ENCODE peak calls at places on chromosomes 3 and 15, in four cellular contexts. I is psoas muscle, E is left lung, B is breast epithelium. V is an unnamed sample. For H3K27me3 and H3K4me1, the result is how much of the 10 kb centered on the place peaks cover.

GRCh38 chr3:24367681-24368264 is 126.9 kb downstream of the THRB start:
- DNase-seq in I (no peak), E (no peak), B (no peak), V (no peak)

GRCh38 chr3:115436767-115437301 is 186.5 kb upstream of the GAP43 start:
- DNase-seq in I (peak), E (no peak), B (no peak), V (no peak)

GRCh38 chr3:60809857-60810256 is 441.4 kb downstream of the FHIT start:
- DNase-seq in I (no peak), E (no peak), B (no peak), V (no peak)

GRCh38 chr3:171874879-171875278 is 31.7 kb downstream of the TMEM212 start:
- DNase-seq in I (no peak), E (no peak), B (no peak), V (no peak)

GRCh38 chr3:40901298-40901697 is 298.0 kb upstream of the CTNNB1 start:
- DNase-seq in I (no peak), E (no peak), B (no peak), V (no peak)

GRCh38 chr3:190076601-190077444 is 43.9 kb downstream of the P3H2 start:
- DNase-seq in I (no peak), E (peak), B (peak), V (no peak)

GRCh38 chr3:56233742-56234141 is 234.5 kb downstream of the ERC2 start:
- DNase-seq in I (no peak), E (no peak), B (no peak), V (no peak)

GRCh38 chr15:27601239-27601942 is 497.7 kb downstream of the OCA2 start:
- DNase-seq in I (no peak), E (no peak), B (no peak), V (no peak)

GRCh38 chr3:178420033-178420432 is 116.2 kb upstream of the KCNMB2 start:
- DNase-seq in I (no peak), E (no peak), B (no peak), V (no peak)

GRCh38 chr3:124362418-124362817 is 367.8 kb upstream of the UMPS start:
- DNase-seq in I (no peak), E (no peak), B (no peak), V (no peak)

GRCh38 chr3:49173116-49173791 is 1.9 kb downstream of the KLHDC8B start:
- DNase-seq in I (peak), E (no peak), B (no peak), V (no peak)

GRCh38 chr3:32493437-32494414 is 8.9 kb downstream of the CMTM6 start:
- DNase-seq in I (no peak), E (no peak), B (no peak), V (no peak)

GRCh38 chr3:32886911-32887310 is 64.5 kb upstream of the CCR4 start:
- DNase-seq in I (no peak), E (no peak), B (no peak), V (no peak)

GRCh38 chr3:119304201-119304713 is 10.1 kb downstream of the ARHGAP31 start:
- DNase-seq in I (no peak), E (no peak), B (no peak), V (no peak)

GRCh38 chr15:89363133-89363532 is 28.5 kb upstream of the POLG start:
- DNase-seq in I (no peak), E (no peak), B (no peak), V (no peak)

GRCh38 chr15:89363770-89364169 is 29.1 kb upstream of the POLG start:
- DNase-seq in I (no peak), E (no peak), B (no peak), V (no peak)

GRCh38 chr15:89364341-89364740 is 29.7 kb upstream of the POLG start:
- DNase-seq in I (no peak), E (peak), B (no peak), V (no peak)

GRCh38 chr15:89365457-89366055 is 30.9 kb upstream of the POLG start:
- DNase-seq in I (no peak), E (no peak), B (no peak), V (no peak)

DNA sequence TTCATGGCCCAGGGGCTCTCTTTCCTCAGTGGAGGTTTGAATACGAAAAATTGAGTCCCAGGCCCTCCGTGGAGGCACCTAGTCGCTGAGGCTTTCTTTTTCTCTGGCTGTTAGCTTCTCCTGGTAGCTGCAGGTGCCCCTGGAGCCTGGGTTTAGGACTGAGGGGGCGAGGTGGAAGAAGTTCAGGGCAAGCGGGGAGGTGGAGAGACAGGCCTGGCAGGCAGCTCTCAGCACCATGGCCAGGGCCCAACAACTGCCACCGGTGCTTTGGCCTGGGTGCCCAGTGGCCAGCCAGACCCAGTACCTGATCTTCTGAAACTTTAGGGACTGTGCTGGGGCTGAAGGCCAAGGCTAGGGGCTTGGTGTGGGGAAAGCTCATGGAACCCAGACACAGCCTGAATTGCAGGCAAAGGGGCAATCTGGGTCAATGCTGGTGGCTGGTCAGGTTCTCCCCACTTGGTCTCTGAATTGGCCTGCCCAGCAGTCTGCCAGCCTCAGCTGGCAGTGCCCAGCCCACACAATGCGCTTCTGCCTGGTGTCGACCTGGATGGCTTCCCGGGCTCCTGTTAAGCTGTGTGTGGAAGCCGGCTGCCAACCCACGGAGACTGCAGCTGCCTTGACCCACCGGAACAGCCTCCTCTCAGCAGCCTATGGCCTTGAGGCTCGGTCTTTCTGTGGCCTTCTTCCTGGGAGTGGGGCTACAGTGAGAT is 30.3 kb upstream of the POLG start:
- DNase-seq in I (no peak), E (no peak), B (no peak), V (no peak)
- H3K27me3 ChIP-seq in I (half or more), E (half or more), B (half or more), V (half or more)

GRCh38 chr3:61889259-61889658 is 327.9 kb downstream of the PTPRG start:
- DNase-seq in I (no peak), E (no peak), B (no peak), V (no peak)
- TF ChIP-seq CTCF in I (no peak), E (no peak), B (no peak), V (no peak)

GRCh38 chr15:61983087-61983486 is 77.2 kb downstream of the VPS13C start:
- DNase-seq in I (no peak), E (no peak), B (no peak), V (no peak)
- H3K4me1 ChIP-seq in I (under half), E (under half), B (under half), V (under half)

DNA sequence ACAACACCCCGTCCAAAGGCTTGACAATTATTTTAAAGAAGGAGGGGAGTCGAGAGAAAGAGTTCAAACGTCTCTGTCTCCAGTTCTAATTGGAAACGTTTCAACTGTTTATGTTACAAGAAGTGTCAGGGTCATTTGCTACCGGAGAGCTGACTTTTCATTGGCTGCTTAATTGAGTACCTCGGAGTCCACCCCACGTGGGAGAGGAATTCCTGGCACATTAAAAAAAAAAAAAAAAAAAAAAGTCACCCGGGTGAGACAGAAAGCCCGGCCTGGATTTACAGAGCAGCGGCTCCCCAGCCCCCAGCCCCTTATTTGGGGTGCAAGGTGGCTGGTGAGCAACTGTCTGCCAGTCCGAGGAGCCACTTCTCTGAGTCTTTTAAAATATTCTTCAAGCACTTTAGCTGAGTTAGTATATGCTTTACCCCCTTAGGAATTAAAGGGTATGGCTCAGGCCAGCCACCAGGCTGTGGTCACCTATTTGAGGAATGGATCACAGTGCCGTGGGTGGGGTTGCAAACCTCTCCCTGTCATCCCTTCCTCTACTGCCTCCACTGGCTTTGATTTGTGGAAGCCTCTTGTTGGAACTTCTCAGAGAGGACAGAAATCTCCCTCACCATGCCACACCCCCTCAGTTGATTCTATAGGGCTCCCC is 3.9 kb upstream of the TLE3 start:
- DNase-seq in I (no peak), E (peak), B (peak), V (no peak)
- H3K27me3 ChIP-seq in I (under half), E (under half), B (under half), V (under half)

GRCh38 chr3:207973-208372 is 11.4 kb downstream of the CHL1 start:
- DNase-seq in I (no peak), E (no peak), B (no peak), V (no peak)
- TF ChIP-seq CTCF in I (no peak), E (no peak), B (no peak), V (no peak)